ENCODE peak calls at places on chromosomes 6 and 20, in nine cellular contexts. F is cardiac muscle cell, M is right atrium auricular region, Y is fibroblast of lung, C is hepatocyte, G is ovary, P is HCT116, X is transverse colon, A is psoas muscle. D is an unnamed sample. For H3K4me1, the result is how much of the 10 kb centered on the place peaks cover.

GRCh38 chr20:37526839-37527637 is 638 bp downstream of the BLCAP start:
- DNase-seq in F (peak), M (no peak), Y (peak), C (peak), G (no peak), P (no peak), X (peak), A (peak), D (peak)

GRCh38 chr6:18004256-18004985 is 17.0 kb upstream of the KIF13A start:
- DNase-seq in F (no peak), M (no peak), Y (no peak), C (no peak), G (no peak), P (no peak), X (no peak), A (no peak), D (no peak)

GRCh38 chr6:84967389-84967788 is 203.0 kb upstream of the TBX18 start:
- DNase-seq in F (peak), M (no peak), Y (no peak), C (peak), G (no peak), P (peak), X (no peak), A (no peak), D (no peak)

GRCh38 chr6:81831274-81831673 is 78.8 kb upstream of the TENT5A start:
- DNase-seq in F (no peak), M (no peak), Y (no peak), C (no peak), G (no peak), P (no peak), X (no peak), A (no peak), D (no peak)

GRCh38 chr6:44304282-44305199 is 8.6 kb downstream of the AARS2 start:
- DNase-seq in F (peak), M (no peak), Y (peak), C (peak), G (no peak), P (peak), X (no peak), A (peak), D (no peak)

GRCh38 chr6:215335-216034 is 76.8 kb upstream of the DUSP22 start:
- DNase-seq in F (no peak), M (no peak), Y (peak), C (no peak), G (no peak), P (no peak), X (no peak), A (no peak), D (peak)

GRCh38 chr20:5153152-5153467 is 26.3 kb downstream of the CDS2 start:
- DNase-seq in F (no peak), M (no peak), Y (no peak), C (no peak), G (no peak), P (no peak), X (no peak), A (no peak), D (no peak)

GRCh38 chr6:47069156-47069555 is 27.0 kb upstream of the ADGRF1 start:
- DNase-seq in F (no peak), M (no peak), Y (peak), C (no peak), G (no peak), P (no peak), X (no peak), A (no peak), D (no peak)

GRCh38 chr6:129920103-129920798 is 59.1 kb upstream of the TMEM244 start:
- DNase-seq in F (no peak), M (no peak), Y (peak), C (peak), G (no peak), P (no peak), X (no peak), A (no peak), D (no peak)

GRCh38 chr6:38391909-38392614 is 247.7 kb downstream of the BTBD9 start:
- DNase-seq in F (no peak), M (no peak), Y (peak), C (peak), G (no peak), P (no peak), X (no peak), A (no peak), D (no peak)

DNA sequence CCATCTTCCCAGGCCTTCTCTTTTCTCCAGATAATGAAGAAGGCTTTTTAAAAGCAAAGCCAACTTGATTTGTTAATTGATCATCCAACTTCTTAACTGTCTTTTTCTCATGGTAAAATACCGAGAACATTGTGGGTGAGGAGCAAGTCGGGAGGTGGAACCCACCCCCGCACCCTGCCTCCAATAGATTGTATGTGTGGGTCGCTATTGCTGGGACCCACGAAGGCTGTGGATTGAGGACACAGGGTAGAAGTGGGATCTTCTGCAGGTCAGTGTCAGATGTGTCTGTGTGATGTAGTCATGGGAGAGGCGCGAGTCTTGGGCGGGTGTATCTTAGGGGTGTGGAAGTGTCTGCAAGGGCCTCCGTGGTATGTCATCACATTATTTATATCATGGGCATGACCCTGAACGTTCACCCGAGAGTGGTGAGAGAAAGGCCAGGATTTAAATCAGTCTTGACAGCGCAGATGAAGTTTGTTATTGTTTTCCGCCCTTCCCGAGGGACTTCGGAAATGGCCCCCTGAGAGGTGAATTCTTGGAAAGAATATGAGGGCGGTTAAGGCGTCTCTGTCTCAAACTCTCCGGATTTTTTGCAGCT is 505 bp upstream of the PAQR8 start:
- DNase-seq in F (no peak), M (peak), Y (peak), C (peak), G (peak), P (no peak), X (peak), A (no peak), D (no peak)
- H3K4me1 ChIP-seq in F (under half), M (under half), Y (under half), C (under half), G (under half), P (under half), X (under half), A (under half), D (under half)

GRCh38 chr6:113489946-113490345 is 367.2 kb upstream of the MARCKS start:
- DNase-seq in F (no peak), M (no peak), Y (peak), C (no peak), G (no peak), P (no peak), X (no peak), A (no peak), D (no peak)
- TF ChIP-seq CTCF in F (no peak), M (no peak), Y (no peak), C (no peak), G (no peak), P (no peak), X (no peak), A (no peak), D (no peak)

GRCh38 chr6:89184344-89184743 is 32.8 kb downstream of the GABRR1 start:
- DNase-seq in F (no peak), M (no peak), Y (no peak), C (no peak), G (no peak), P (no peak), X (no peak), A (peak), D (no peak)

GRCh38 chr6:89183294-89183693 is 33.9 kb downstream of the GABRR1 start:
- DNase-seq in F (no peak), M (no peak), Y (no peak), C (no peak), G (no peak), P (no peak), X (no peak), A (no peak), D (no peak)

GRCh38 chr6:89180971-89181370 is 35.1 kb downstream of the PM20D2 start:
- DNase-seq in F (no peak), M (no peak), Y (no peak), C (no peak), G (no peak), P (no peak), X (no peak), A (no peak), D (no peak)

DNA sequence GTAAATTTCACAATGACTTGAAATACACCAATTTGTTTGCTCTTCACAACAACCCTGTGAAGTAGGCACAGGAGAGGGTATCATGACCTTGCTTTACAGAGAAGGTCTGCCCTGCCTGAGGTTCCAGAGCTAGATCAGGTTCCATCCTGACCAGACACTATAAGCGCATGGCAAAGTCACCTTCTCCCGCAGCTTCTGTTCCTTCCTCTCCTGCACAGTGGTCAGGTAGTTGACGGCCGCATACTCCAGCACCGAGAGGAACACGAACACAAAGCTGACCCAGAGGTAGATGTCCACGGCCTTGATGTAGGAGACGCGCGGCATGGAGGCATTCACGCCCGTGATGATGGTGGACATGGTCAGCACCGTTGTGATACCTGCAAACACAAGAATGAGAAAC is 34.3 kb downstream of the PM20D2 start:
- DNase-seq in F (no peak), M (no peak), Y (no peak), C (no peak), G (no peak), P (no peak), X (no peak), A (peak), D (no peak)
- H3K4me1 ChIP-seq in F (under half), M (under half), Y (under half), C (under half), G (under half), P (under half), X (under half), A (under half), D (under half)

GRCh38 chr20:59077705-59078104 is 35.1 kb upstream of the PRELID3B start:
- DNase-seq in F (no peak), M (no peak), Y (no peak), C (no peak), G (no peak), P (no peak), X (no peak), A (no peak), D (no peak)

GRCh38 chr20:59074456-59074855 is 31.9 kb upstream of the PRELID3B start:
- DNase-seq in F (no peak), M (no peak), Y (peak), C (no peak), G (no peak), P (no peak), X (no peak), A (no peak), D (no peak)

GRCh38 chr20:59075934-59076508 is 33.4 kb upstream of the PRELID3B start:
- DNase-seq in F (no peak), M (no peak), Y (no peak), C (no peak), G (no peak), P (no peak), X (no peak), A (no peak), D (no peak)

GRCh38 chr20:59081036-59081435 is 38.5 kb upstream of the PRELID3B start:
- DNase-seq in F (no peak), M (no peak), Y (no peak), C (no peak), G (no peak), P (no peak), X (no peak), A (no peak), D (no peak)

DNA sequence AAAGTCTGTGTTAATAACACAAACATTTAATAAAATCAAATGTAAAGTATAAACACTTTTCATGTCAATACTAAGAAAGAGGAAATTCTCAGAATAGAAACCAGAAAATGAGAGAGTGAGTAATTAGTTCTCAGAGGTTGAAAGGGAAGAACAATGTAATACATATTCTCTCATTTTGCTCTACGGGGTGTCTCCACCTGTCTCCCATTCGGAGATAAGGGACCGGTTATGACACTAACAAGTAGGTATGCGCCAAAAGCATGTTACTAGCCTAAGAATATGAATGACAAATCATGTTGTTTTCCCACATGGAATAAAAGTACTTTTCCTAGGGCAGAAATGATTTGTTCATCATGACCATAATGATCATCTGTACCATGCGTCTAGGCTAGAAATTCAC is 35.6 kb upstream of the PRELID3B start:
- DNase-seq in F (no peak), M (no peak), Y (no peak), C (no peak), G (no peak), P (no peak), X (no peak), A (no peak), D (no peak)
- TF ChIP-seq CTCF in F (no peak), M (no peak), Y (no peak), C (no peak), G (no peak), P (no peak), X (no peak), A (no peak), D (no peak)

GRCh38 chr20:50416269-50416863 is 93.8 kb upstream of the PTPN1 start:
- DNase-seq in F (no peak), M (no peak), Y (no peak), C (no peak), G (no peak), P (no peak), X (no peak), A (peak), D (no peak)

GRCh38 chr20:50417484-50418235 is 92.5 kb upstream of the PTPN1 start:
- DNase-seq in F (no peak), M (no peak), Y (no peak), C (no peak), G (no peak), P (no peak), X (no peak), A (no peak), D (no peak)

GRCh38 chr20:50415031-50415515 is 95.1 kb upstream of the PTPN1 start:
- DNase-seq in F (no peak), M (no peak), Y (no peak), C (no peak), G (no peak), P (peak), X (no peak), A (no peak), D (peak)

GRCh38 chr20:50415516-50416268 is 94.5 kb upstream of the PTPN1 start:
- DNase-seq in F (no peak), M (peak), Y (peak), C (peak), G (peak), P (peak), X (peak), A (peak), D (peak)

GRCh38 chr20:50416930-50417329 is 93.3 kb upstream of the PTPN1 start:
- DNase-seq in F (no peak), M (no peak), Y (no peak), C (no peak), G (no peak), P (no peak), X (no peak), A (no peak), D (no peak)
- H3K4me1 ChIP-seq in F (under half), M (under half), Y (under half), C (under half), G (under half), P (under half), X (under half), A (under half), D (under half)

DNA sequence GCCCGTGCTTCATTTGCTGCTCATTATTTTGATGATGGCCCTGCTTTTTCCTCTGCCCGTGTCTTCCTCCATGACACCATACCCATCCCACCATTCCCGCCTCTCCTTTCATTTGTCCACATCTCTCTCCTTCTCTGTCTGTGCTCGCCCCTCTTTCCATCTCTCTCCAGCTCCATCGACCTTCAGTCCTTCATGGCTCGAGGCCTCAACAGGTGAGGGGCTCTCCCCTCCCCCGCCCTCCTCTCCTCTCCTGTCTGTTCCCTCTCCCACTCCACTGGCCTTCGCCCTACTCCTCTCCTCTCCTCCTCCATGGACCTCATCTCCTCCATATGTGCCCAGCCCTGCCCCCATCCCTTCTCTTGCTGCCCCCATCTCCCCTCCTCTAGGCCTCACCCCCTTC is 12.1 kb upstream of the ZBTB9 start:
- DNase-seq in F (no peak), M (no peak), Y (no peak), C (no peak), G (no peak), P (no peak), X (no peak), A (no peak), D (no peak)
- TF ChIP-seq CTCF in F (no peak), M (no peak), Y (no peak), C (no peak), G (no peak), P (no peak), X (no peak), A (no peak), D (no peak)

GRCh38 chr20:2109425-2110210 is 8.0 kb downstream of the STK35 start:
- DNase-seq in F (peak), M (peak), Y (peak), C (peak), G (peak), P (no peak), X (peak), A (peak), D (no peak)
- H3K4me1 ChIP-seq in F (under half), M (half or more), Y (under half), C (under half), G (under half), P (under half), X (under half), A (under half), D (half or more)